ENCODE peak calls at places on chromosome 10, in six cellular contexts. One of them, this sample, is unnamed.

GRCh38 chr10:31136951-31137885 is 105.6 kb upstream of the ZNF438 start:
- DNase-seq in K562: no peak
- DNase-seq in tibial nerve: peak; percentile 1
- DNase-seq in astrocyte: peak; percentile 68
- DNase-seq in HFF-Myc: no peak
- DNase-seq in H9: no peak
- DNase-seq in this sample: no peak

GRCh38 chr10:34434119-34434594 is 380.9 kb downstream of the PARD3 start:
- DNase-seq in H9: no peak
- DNase-seq in astrocyte: peak; percentile 69
- DNase-seq in tibial nerve: peak; percentile 10
- DNase-seq in K562: peak; percentile 4
- DNase-seq in HFF-Myc: peak; percentile 79
- DNase-seq in this sample: no peak

GRCh38 chr10:114346176-114347031 is 57.9 kb downstream of the AFAP1L2 start:
- DNase-seq in astrocyte: no peak
- DNase-seq in HFF-Myc: no peak
- DNase-seq in K562: no peak
- DNase-seq in tibial nerve: no peak
- DNase-seq in H9: no peak
- DNase-seq in this sample: no peak

GRCh38 chr10:53939654-53940053 is 861.4 kb downstream of the PCDH15 start:
- DNase-seq in tibial nerve: no peak
- DNase-seq in K562: no peak
- DNase-seq in HFF-Myc: no peak
- DNase-seq in astrocyte: no peak
- DNase-seq in H9: no peak
- DNase-seq in this sample: no peak

GRCh38 chr10:19906108-19906791 is 90.0 kb downstream of the PLXDC2 start:
- DNase-seq in HFF-Myc: no peak
- DNase-seq in astrocyte: no peak
- DNase-seq in K562: no peak
- DNase-seq in H9: no peak
- DNase-seq in tibial nerve: no peak
- DNase-seq in this sample: no peak

GRCh38 chr10:104331208-104331838 is 6.9 kb downstream of the ITPRIP start:
- DNase-seq in K562: no peak
- DNase-seq in astrocyte: peak; percentile 77
- DNase-seq in tibial nerve: no peak
- DNase-seq in HFF-Myc: no peak
- DNase-seq in H9: peak; percentile 57
- DNase-seq in this sample: no peak

GRCh38 chr10:24556746-24557742 is 166.6 kb downstream of the ARHGAP21 start:
- DNase-seq in tibial nerve: no peak
- DNase-seq in H9: peak; percentile 45
- DNase-seq in K562: peak; percentile 52
- DNase-seq in HFF-Myc: peak; percentile 59
- DNase-seq in astrocyte: peak; percentile 64
- DNase-seq in this sample: no peak

GRCh38 chr10:51733061-51733460 is 33.7 kb upstream of the CSTF2T start:
- DNase-seq in HFF-Myc: no peak
- DNase-seq in tibial nerve: no peak
- DNase-seq in H9: no peak
- DNase-seq in astrocyte: peak; percentile 36
- DNase-seq in K562: no peak
- DNase-seq in this sample: no peak

GRCh38 chr10:7622969-7623368 is 43.8 kb downstream of the ITIH5 start:
- DNase-seq in tibial nerve: no peak
- DNase-seq in H9: peak; percentile 79
- DNase-seq in HFF-Myc: no peak
- DNase-seq in astrocyte: no peak
- DNase-seq in K562: peak; percentile 10
- DNase-seq in this sample: no peak

DNA sequence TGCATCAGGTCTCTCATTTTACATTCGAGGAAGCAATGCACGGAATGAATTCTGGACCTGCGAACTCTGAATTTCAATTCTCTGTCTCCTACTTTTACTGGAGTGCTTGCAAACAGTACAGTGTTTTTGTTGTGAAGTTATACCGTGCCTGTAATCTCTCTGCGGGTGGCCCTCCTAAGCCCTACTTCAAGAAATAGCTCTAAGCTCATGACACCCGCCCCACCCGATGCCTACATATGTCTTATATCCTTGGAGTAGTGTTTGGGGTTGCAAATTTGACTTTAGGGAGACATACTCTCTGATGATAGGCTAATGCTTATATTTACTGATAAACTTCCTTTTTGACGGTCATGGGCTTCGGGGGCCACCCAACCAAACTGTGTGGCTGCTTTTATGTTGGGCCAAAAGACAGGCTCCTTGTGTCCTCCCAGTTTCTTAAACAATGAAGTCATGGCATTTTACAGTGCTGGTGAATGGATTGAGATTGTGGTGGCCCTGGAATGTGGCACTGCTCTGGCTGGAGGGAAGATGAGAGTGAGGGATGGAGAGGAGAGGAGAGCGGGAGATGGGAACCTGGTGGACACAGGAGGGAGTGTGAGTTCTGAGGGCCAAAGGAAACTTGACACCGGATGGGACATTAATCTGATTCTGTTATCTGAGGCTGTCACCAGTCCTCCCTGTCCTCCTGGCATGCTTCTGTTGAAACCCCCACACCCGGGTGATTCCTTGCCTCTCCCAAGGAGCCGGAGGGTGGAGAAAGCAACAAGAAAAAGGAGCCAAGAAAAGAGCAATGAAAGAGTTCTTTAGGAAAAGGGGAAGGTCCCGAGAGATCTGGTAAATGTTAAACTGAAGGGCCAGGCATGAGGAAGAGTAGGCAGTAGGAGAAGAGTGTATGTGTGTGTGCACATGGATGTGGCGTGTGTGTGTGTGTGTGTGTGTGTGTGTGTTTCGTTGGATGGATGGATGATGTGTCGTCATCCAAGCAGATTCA is 113.2 kb downstream of the TCF7L2 start:
- DNase-seq in H9: peak; percentile 57
- DNase-seq in tibial nerve: no peak
- DNase-seq in K562: peak; percentile 77
- DNase-seq in HFF-Myc: no peak
- DNase-seq in astrocyte: peak; percentile 58
- DNase-seq in this sample: no peak
- TF ChIP-seq CTCF in H9: peak; percentile 36
- TF ChIP-seq CTCF in tibial nerve: no peak
- TF ChIP-seq CTCF in K562: peak; percentile 34
- TF ChIP-seq CTCF in HFF-Myc: no peak
- TF ChIP-seq CTCF in astrocyte: no peak
- TF ChIP-seq CTCF in this sample: peak; percentile 50

GRCh38 chr10:101207026-101207425 is 22.2 kb downstream of the LBX1 start:
- DNase-seq in HFF-Myc: no peak
- DNase-seq in H9: no peak
- DNase-seq in tibial nerve: no peak
- DNase-seq in K562: no peak
- DNase-seq in astrocyte: no peak
- DNase-seq in this sample: no peak

DNA sequence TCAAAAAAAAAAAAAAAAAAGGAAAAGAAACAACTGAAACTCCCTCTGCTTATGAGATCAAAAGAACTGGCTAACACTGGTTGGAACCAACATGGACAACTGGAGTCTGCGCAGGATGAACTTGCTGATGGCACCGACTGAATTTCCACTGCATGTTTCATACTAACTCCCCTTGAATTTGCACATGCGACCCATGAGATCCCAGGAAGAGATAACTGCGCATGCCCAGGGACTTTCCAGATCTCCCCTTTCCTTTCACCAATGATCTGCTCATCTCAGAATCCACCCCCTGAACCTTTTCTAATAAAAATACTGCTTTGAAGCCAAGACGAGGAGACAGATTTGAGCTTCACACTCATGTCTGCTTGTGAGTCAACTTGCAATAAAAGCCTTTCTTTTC is 20.7 kb downstream of the LBX1 start:
- DNase-seq in H9: no peak
- DNase-seq in HFF-Myc: no peak
- DNase-seq in K562: no peak
- DNase-seq in astrocyte: no peak
- DNase-seq in tibial nerve: no peak
- DNase-seq in this sample: no peak
- TF ChIP-seq CTCF in H9: no peak
- TF ChIP-seq CTCF in HFF-Myc: no peak
- TF ChIP-seq CTCF in K562: no peak
- TF ChIP-seq CTCF in astrocyte: no peak
- TF ChIP-seq CTCF in tibial nerve: no peak
- TF ChIP-seq CTCF in this sample: no peak

GRCh38 chr10:3239066-3239919 is 66.7 kb upstream of the PITRM1 start:
- DNase-seq in HFF-Myc: peak; percentile 42
- DNase-seq in astrocyte: no peak
- DNase-seq in tibial nerve: peak; percentile 84
- DNase-seq in K562: peak; percentile 57
- DNase-seq in H9: peak; percentile 80
- DNase-seq in this sample: peak; percentile 80

GRCh38 chr10:3242251-3242650 is 69.7 kb upstream of the PITRM1 start:
- DNase-seq in H9: no peak
- DNase-seq in HFF-Myc: no peak
- DNase-seq in astrocyte: no peak
- DNase-seq in K562: no peak
- DNase-seq in tibial nerve: no peak
- DNase-seq in this sample: no peak

GRCh38 chr10:3241128-3242057 is 68.8 kb upstream of the PITRM1 start:
- DNase-seq in K562: no peak
- DNase-seq in HFF-Myc: no peak
- DNase-seq in astrocyte: peak; percentile 51
- DNase-seq in H9: no peak
- DNase-seq in tibial nerve: no peak
- DNase-seq in this sample: no peak

GRCh38 chr10:3238115-3238871 is 65.7 kb upstream of the PITRM1 start:
- DNase-seq in HFF-Myc: no peak
- DNase-seq in astrocyte: no peak
- DNase-seq in H9: no peak
- DNase-seq in tibial nerve: no peak
- DNase-seq in K562: no peak
- DNase-seq in this sample: no peak

DNA sequence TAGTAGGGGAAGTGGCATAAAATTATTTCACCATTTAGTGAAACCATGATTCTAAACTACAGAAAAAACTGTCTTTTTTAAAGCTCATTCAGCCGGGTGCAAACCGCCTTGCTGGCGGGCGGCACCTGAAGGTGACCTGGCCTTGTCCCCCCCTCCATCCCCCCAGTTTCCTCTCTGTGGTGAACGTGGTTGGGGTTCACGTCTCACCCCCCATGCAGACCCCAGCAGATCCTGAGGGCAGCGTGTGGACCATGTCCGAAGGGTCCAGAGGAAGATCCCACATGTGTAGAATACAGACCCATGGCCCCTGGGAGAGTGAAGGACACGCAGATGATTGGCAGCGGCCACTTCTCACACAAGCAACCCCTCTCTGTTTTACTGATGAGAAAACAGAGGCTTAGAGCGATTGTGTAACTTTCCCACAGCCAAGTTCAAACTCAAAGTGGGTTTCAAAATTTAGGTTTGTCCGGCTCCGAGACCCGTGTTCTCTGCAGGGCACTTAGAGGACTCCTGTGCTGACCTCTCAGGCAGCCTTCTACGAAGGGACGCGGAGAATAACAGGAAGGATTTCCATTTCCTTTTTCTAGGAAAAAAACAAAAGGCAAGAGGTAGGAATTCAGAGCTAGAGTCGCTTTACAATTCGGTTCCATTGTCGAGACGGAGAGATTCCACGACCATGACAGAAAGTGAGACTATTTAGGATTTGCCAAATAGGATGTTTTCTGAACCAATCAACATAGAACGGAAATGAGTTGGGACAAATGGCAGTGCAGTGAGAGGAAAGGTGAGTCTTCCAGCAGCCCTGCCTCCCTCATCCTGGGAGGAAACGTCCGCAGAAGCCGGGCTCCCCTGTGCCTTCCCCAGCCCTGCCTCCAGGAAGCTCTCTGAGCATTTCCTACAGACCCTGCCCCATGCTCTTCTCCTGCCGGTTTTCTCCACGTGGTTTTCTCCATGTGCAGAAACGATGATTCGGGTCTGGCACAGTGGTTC is 67.6 kb upstream of the PITRM1 start:
- DNase-seq in HFF-Myc: no peak
- DNase-seq in H9: no peak
- DNase-seq in tibial nerve: no peak
- DNase-seq in astrocyte: no peak
- DNase-seq in K562: no peak
- DNase-seq in this sample: no peak
- TF ChIP-seq CTCF in HFF-Myc: no peak
- TF ChIP-seq CTCF in H9: no peak
- TF ChIP-seq CTCF in tibial nerve: no peak
- TF ChIP-seq CTCF in astrocyte: no peak
- TF ChIP-seq CTCF in K562: no peak
- TF ChIP-seq CTCF in this sample: no peak

DNA sequence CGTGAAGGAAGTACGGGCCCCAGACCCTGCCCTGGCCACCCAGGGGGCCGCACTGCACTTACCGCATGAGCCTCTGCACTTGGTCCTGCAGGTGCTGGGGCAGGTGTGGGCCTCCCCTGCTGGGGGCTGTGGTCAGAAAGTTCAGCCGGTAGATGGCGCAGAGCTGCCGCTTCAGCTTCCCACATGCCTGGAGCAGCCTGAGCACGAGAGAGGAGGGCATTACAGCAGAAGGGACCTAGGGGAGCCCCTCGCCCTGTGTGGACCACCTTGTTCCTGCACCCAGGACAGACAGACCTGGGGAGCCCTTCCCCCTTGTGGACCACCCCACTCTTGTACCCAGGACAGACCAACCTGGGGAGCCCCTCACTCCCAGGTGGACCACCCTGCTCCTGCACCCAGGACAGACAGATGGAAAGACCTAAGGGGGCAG is 8.7 kb upstream of the PYROXD2 start:
- DNase-seq in H9: peak; percentile 85
- DNase-seq in K562: no peak
- DNase-seq in astrocyte: no peak
- DNase-seq in tibial nerve: no peak
- DNase-seq in HFF-Myc: no peak
- DNase-seq in this sample: no peak
- TF ChIP-seq CTCF in H9: peak; percentile 75
- TF ChIP-seq CTCF in K562: peak; percentile 32
- TF ChIP-seq CTCF in astrocyte: no peak
- TF ChIP-seq CTCF in tibial nerve: no peak
- TF ChIP-seq CTCF in HFF-Myc: peak; percentile 8
- TF ChIP-seq CTCF in this sample: peak; percentile 53

DNA sequence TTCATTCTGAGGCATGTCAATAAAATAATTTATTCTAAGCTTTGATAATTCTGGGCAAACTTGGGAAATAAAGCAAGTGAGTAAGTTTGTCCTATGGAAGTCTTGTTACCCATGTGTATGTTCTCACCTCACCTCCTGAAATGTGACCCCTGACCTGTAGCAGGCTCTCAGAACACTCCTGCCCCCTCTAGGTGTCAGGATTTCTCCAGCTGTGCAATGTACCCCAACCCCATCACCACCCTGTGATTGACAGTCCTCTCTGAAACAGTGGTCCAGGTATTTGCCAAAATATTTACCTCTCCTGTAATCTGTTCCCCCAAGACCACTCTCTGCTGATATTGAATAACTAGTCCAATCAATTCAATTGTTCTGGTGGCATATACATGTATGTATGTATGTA is 122.6 kb upstream of the PTER start:
- DNase-seq in astrocyte: no peak
- DNase-seq in H9: peak; percentile 34
- DNase-seq in K562: peak; percentile 20
- DNase-seq in HFF-Myc: no peak
- DNase-seq in tibial nerve: no peak
- DNase-seq in this sample: no peak
- TF ChIP-seq CTCF in astrocyte: no peak
- TF ChIP-seq CTCF in H9: peak; percentile 55
- TF ChIP-seq CTCF in K562: peak; percentile 13
- TF ChIP-seq CTCF in HFF-Myc: no peak
- TF ChIP-seq CTCF in tibial nerve: no peak
- TF ChIP-seq CTCF in this sample: no peak

This sample was measured in type B pancreatic cell.